ENCODE peak calls at places on chromosomes 7 and 10, in five cellular contexts. P is mammary epithelial cell, Q is occipital lobe, Y is T-helper 2 cell, F is frontal cortex. D is an unnamed sample.

GRCh38 chr10:77553966-77554365 is 83.6 kb downstream of the KCNMA1 start:
- DNase-seq in Q (no peak), P (peak), F (no peak), Y (no peak), D (no peak)

GRCh38 chr10:108561649-108562048 is 1361.7 kb downstream of the XPNPEP1 start:
- DNase-seq in P (no peak), Q (no peak), F (no peak), Y (no peak), D (no peak)

GRCh38 chr10:21888959-21889358 is 114.6 kb downstream of the DNAJC1 start:
- DNase-seq in Y (no peak), Q (no peak), F (no peak), P (no peak), D (no peak)

GRCh38 chr7:111587715-111588433 is 25.6 kb upstream of the IMMP2L start:
- DNase-seq in P (peak), Q (no peak), Y (no peak), F (no peak), D (no peak)

GRCh38 chr7:33727415-33727814 is 177.9 kb upstream of the BMPER start:
- DNase-seq in Y (no peak), F (no peak), P (no peak), Q (no peak), D (no peak)

GRCh38 chr10:89550509-89550908 is 15.1 kb upstream of the SLC16A12 start:
- DNase-seq in Y (no peak), P (no peak), F (no peak), Q (no peak), D (no peak)

GRCh38 chr7:139828880-139829653 is at the start of gene TBXAS1:
- DNase-seq in Y (no peak), F (no peak), P (no peak), Q (no peak), D (no peak)

GRCh38 chr10:72274213-72274729 is 547 bp downstream of the DDIT4 start:
- DNase-seq in F (no peak), Y (no peak), P (no peak), Q (no peak), D (no peak)

GRCh38 chr10:25615926-25616325 is 318.1 kb upstream of the MYO3A start:
- DNase-seq in Y (no peak), Q (no peak), F (no peak), P (no peak), D (no peak)

GRCh38 chr10:104339469-104340098 is 1.3 kb upstream of the ITPRIP start:
- DNase-seq in Q (no peak), P (peak), F (no peak), Y (no peak), D (no peak)

GRCh38 chr7:135235841-135236240 is 2.2 kb downstream of the STRA8 start:
- DNase-seq in Q (no peak), Y (no peak), F (no peak), P (no peak), D (no peak)

GRCh38 chr7:54841772-54842707 is 83.0 kb upstream of the SEC61G start:
- DNase-seq in Y (no peak), F (no peak), Q (no peak), P (no peak), D (no peak)

GRCh38 chr7:31919678-31920369 is 150.4 kb downstream of the PDE1C start:
- DNase-seq in Q (no peak), Y (no peak), P (no peak), F (no peak), D (no peak)

GRCh38 chr7:80937336-80937735 is 18.5 kb upstream of the SEMA3C start:
- DNase-seq in P (no peak), Y (no peak), F (no peak), Q (no peak), D (no peak)

GRCh38 chr10:84333864-84334451 is 5.6 kb downstream of the CCSER2 start:
- DNase-seq in P (peak), Q (no peak), Y (peak), F (no peak), D (no peak)

GRCh38 chr7:42272793-42273665 is 36.0 kb upstream of the GLI3 start:
- DNase-seq in Y (no peak), P (peak), Q (no peak), F (no peak), D (no peak)

GRCh38 chr10:76356557-76356956 is 925.1 kb downstream of the LRMDA start:
- DNase-seq in Q (no peak), F (no peak), Y (no peak), P (no peak), D (no peak)

GRCh38 chr10:11909618-11910017 is 86.5 kb downstream of the PROSER2 start:
- DNase-seq in P (no peak), Y (no peak), F (no peak), Q (no peak), D (no peak)

GRCh38 chr10:47027812-47028260 is 116.6 kb downstream of the PTPN20 start:
- DNase-seq in Q (no peak), P (no peak), Y (no peak), F (no peak), D (peak)

D was measured in 8988T.